ENCODE peak calls at places on chromosomes 11 and 22, in six cellular contexts. D is A549, W is upper lobe of left lung, F is GM12878, K is HepG2, X is K562. U is an unnamed sample.

GRCh38 chr11:116618461-116618860 is 154.3 kb downstream of the BUD13 start:
- ATAC-seq in X (no peak), W (no peak), F (no peak), D (no peak), K (no peak), U (no peak)

GRCh38 chr11:134079317-134079716 is 10.4 kb downstream of the JAM3 start:
- ATAC-seq in W (no peak), X (no peak), F (no peak), D (no peak), K (no peak), U (no peak)

GRCh38 chr11:125262194-125262824 is 97.8 kb downstream of the PKNOX2 start:
- ATAC-seq in K (peak), X (no peak), W (no peak), F (no peak), D (no peak), U (no peak)

GRCh38 chr22:17318817-17319216 is 50.4 kb upstream of the CECR2 start:
- ATAC-seq in F (no peak), W (no peak), D (no peak), K (no peak), X (no peak), U (no peak)

GRCh38 chr11:105507496-105508254 is 102.2 kb upstream of the GRIA4 start:
- ATAC-seq in K (no peak), D (no peak), X (no peak), F (no peak), W (no peak), U (no peak)

GRCh38 chr22:33480118-33480517 is 421.9 kb upstream of the SYN3 start:
- ATAC-seq in D (no peak), W (no peak), F (no peak), X (no peak), K (no peak), U (no peak)

GRCh38 chr22:32066820-32067219 is 23.8 kb downstream of the SLC5A1 start:
- ATAC-seq in X (no peak), W (no peak), D (no peak), K (no peak), F (no peak), U (no peak)

GRCh38 chr11:120546312-120547205 is 35.0 kb downstream of the GRIK4 start:
- ATAC-seq in D (peak), K (peak), W (peak), X (peak), F (no peak), U (peak)

GRCh38 chr22:32920032-32920628 is 118.6 kb downstream of the TIMP3 start:
- ATAC-seq in W (peak), X (no peak), F (no peak), D (no peak), K (no peak), U (peak)

GRCh38 chr11:13143486-13144297 is 133.9 kb upstream of the BMAL1 start:
- ATAC-seq in D (no peak), K (no peak), W (no peak), F (peak), X (no peak), U (no peak)

GRCh38 chr11:75313457-75314272 is 37.8 kb downstream of the ARRB1 start:
- ATAC-seq in F (no peak), X (peak), K (no peak), D (no peak), W (peak), U (peak)

GRCh38 chr11:45902452-45903380 is 4.4 kb downstream of the FREY1 start:
- ATAC-seq in F (no peak), W (no peak), D (no peak), K (no peak), X (no peak), U (no peak)
- TF ChIP-seq EP300 in F (no peak), W (no peak), D (no peak), K (no peak), X (no peak), U (no peak)

DNA sequence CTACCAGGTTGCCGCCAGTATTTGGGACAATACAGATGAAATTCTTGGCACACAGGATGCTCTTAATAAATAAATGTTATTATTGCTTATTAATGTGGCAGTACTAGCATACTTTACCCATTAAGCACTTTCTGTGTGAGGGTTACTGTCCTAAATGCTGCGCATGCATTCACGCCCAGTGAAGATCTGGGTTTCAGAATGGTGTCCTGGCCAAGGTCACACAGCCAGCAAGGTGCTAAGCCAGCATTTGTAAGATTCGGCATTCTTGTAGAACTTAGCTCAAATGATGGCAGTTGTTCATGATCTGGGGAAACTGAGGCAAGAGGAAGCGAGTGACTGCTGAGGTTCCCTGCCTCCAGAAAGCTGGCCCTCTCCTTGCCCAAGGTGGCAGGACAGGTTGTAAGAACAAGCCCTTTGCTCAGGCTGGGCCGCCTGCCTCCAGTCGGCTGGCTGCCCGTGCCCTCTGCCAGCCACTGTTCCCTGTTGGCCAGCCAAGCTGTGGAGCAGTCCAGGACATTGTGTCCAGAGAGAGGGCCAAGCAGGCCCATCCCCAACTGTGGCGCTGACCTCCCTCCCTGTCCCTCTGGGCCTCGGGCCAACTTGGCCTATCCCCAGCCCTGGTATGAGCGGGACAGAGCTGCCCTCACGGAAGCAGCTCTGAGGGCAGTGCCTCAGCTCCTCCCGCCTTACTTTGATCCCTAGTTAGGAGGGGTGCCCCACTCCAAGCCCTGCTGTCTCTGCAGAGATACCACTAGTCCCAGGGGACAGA is 28.8 kb downstream of the TOB2 start:
- ATAC-seq in W (peak), D (no peak), F (no peak), X (no peak), K (peak), U (peak)
- TF ChIP-seq EP300 in W (no peak), D (no peak), F (no peak), X (no peak), K (no peak), U (peak)

GRCh38 chr11:115220423-115220822 is 283.8 kb downstream of the CADM1 start:
- ATAC-seq in X (no peak), F (no peak), K (no peak), D (no peak), W (no peak), U (no peak)
- TF ChIP-seq EP300 in X (no peak), F (no peak), K (no peak), D (no peak), W (no peak), U (no peak)

DNA sequence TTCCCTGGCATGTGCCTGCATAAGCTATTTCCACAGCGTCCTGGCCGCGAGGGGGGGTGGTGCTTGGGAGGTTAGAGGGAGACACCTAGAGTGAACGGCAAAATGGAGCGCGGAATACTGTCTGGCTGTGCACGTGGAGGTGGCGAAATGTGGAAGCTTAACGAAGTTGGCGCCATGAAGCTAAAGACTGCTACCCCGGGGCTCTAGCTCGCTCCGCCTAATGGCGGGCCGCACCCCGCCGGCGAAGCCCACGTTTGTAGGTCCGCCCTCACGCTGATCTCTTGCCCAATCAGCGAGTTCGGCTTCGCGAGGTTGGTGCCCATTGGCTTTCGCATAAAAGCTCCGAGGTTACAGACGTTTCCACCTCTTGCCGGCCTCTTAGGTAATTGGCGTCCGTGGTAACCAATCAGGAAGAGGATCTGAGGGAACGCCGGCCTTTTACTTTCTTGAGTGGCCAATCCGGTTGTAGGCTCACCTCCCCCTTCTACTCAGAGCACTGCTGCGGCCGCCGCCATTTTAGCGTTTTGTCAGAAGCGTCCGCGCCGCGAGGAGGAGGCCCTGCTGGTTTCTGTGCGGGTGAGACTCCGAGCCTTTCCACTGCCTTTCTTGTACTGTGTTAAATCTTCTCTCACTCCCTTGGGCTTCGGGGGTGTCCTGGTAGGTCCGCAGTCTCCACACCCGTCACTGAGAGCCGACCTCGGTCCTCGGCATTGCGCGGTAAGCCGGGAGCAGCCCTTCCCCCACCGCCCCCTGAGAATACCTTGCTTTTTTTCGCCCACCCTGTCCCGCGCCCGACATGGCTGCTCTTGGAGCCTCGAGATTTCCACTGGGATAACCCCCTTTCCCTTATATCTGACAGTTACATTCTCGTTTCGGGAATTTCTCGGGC is at the start of gene RBM4:
- ATAC-seq in D (peak), F (peak), K (peak), X (peak), W (peak), U (peak)
- TF ChIP-seq EP300 in D (no peak), F (no peak), K (no peak), X (no peak), W (no peak), U (no peak)

GRCh38 chr22:49867303-49868250 is 13.9 kb downstream of the ZBED4 start:
- ATAC-seq in K (peak), F (no peak), X (no peak), W (no peak), D (no peak), U (peak)
- TF ChIP-seq EP300 in K (no peak), F (no peak), X (no peak), W (no peak), D (no peak), U (no peak)

GRCh38 chr11:10529279-10529678 is 11.7 kb downstream of the RNF141 start:
- ATAC-seq in D (no peak), K (no peak), F (no peak), W (no peak), X (no peak), U (no peak)
- TF ChIP-seq EP300 in D (no peak), K (no peak), F (no peak), W (no peak), X (no peak), U (no peak)

U was measured in gastroesophageal sphincter.